ENCODE peak calls at places on chromosomes 1 and 21, in four cellular contexts. One of them, this sample, is unnamed.

GRCh38 chr1:151372411-151372934 is at the start of gene SELENBP1:
- DNase-seq in HL-60: no peak
- DNase-seq in GM12878: no peak
- DNase-seq in K562: peak; percentile 77
- DNase-seq in this sample: no peak

GRCh38 chr1:121417289-121417955 is 232.6 kb downstream of the SRGAP2C start:
- DNase-seq in K562: no peak
- DNase-seq in GM12878: no peak
- DNase-seq in HL-60: no peak
- DNase-seq in this sample: no peak

GRCh38 chr1:29975036-29975694 is 738.8 kb downstream of the PTPRU start:
- DNase-seq in HL-60: no peak
- DNase-seq in K562: peak; percentile 50
- DNase-seq in GM12878: no peak
- DNase-seq in this sample: no peak

GRCh38 chr1:194289569-194290266 is 1103.3 kb upstream of the B3GALT2 start:
- DNase-seq in K562: no peak
- DNase-seq in GM12878: peak; percentile 39
- DNase-seq in HL-60: peak; percentile 27
- DNase-seq in this sample: no peak

GRCh38 chr1:235960799-235961198 is 94.1 kb upstream of the LYST start:
- DNase-seq in K562: no peak
- DNase-seq in GM12878: no peak
- DNase-seq in HL-60: no peak
- DNase-seq in this sample: no peak

GRCh38 chr1:5819391-5820025 is 172.7 kb downstream of the NPHP4 start:
- DNase-seq in K562: no peak
- DNase-seq in GM12878: no peak
- DNase-seq in HL-60: no peak
- DNase-seq in this sample: no peak

GRCh38 chr1:53376742-53377437 is 49.0 kb upstream of the LRP8 start:
- DNase-seq in HL-60: no peak
- DNase-seq in GM12878: no peak
- DNase-seq in K562: no peak
- DNase-seq in this sample: no peak

GRCh38 chr1:53851571-53852282 is 13.6 kb upstream of the NDC1 start:
- DNase-seq in GM12878: no peak
- DNase-seq in K562: no peak
- DNase-seq in HL-60: no peak
- DNase-seq in this sample: no peak

GRCh38 chr1:198889102-198889501 is 250.3 kb downstream of the PTPRC start:
- DNase-seq in HL-60: no peak
- DNase-seq in GM12878: no peak
- DNase-seq in K562: no peak
- DNase-seq in this sample: no peak

GRCh38 chr1:2314803-2315710 is 76.3 kb downstream of the MORN1 start:
- DNase-seq in HL-60: no peak
- DNase-seq in GM12878: no peak
- DNase-seq in K562: peak; percentile 96
- DNase-seq in this sample: peak; percentile 97

GRCh38 chr1:156143765-156144489 is 9.5 kb upstream of the SEMA4A start:
- DNase-seq in HL-60: no peak
- DNase-seq in K562: no peak
- DNase-seq in GM12878: no peak
- DNase-seq in this sample: no peak

GRCh38 chr1:117347907-117348306 is 19.3 kb upstream of the MAN1A2 start:
- DNase-seq in K562: no peak
- DNase-seq in HL-60: no peak
- DNase-seq in GM12878: no peak
- DNase-seq in this sample: no peak

GRCh38 chr1:95023399-95024050 is 49.2 kb downstream of the ALG14 start:
- DNase-seq in K562: no peak
- DNase-seq in HL-60: no peak
- DNase-seq in GM12878: no peak
- DNase-seq in this sample: no peak

GRCh38 chr1:151238467-151238739 is 16.1 kb upstream of the PSMD4 start:
- DNase-seq in GM12878: no peak
- DNase-seq in HL-60: no peak
- DNase-seq in K562: no peak
- DNase-seq in this sample: no peak

GRCh38 chr1:25253911-25254310 is 6.7 kb upstream of the RSRP1 start:
- DNase-seq in GM12878: no peak
- DNase-seq in HL-60: no peak
- DNase-seq in K562: no peak
- DNase-seq in this sample: no peak

GRCh38 chr1:43993206-43993914 is 2.0 kb downstream of the CCDC24 start:
- DNase-seq in K562: no peak
- DNase-seq in GM12878: no peak
- DNase-seq in HL-60: no peak
- DNase-seq in this sample: no peak

GRCh38 chr1:18282851-18283600 is 175.4 kb downstream of the IGSF21 start:
- DNase-seq in K562: peak; percentile 17
- DNase-seq in GM12878: peak; percentile 34
- DNase-seq in HL-60: no peak
- DNase-seq in this sample: no peak

GRCh38 chr1:3584915-3585314 is 26.4 kb downstream of the MEGF6 start:
- DNase-seq in K562: no peak
- DNase-seq in HL-60: no peak
- DNase-seq in GM12878: no peak
- DNase-seq in this sample: no peak

GRCh38 chr1:115324649-115325420 is 13.2 kb downstream of the NGF start:
- DNase-seq in K562: no peak
- DNase-seq in HL-60: no peak
- DNase-seq in GM12878: no peak
- DNase-seq in this sample: no peak

GRCh38 chr1:203167026-203167912 is 8.4 kb downstream of the MYBPH start:
- DNase-seq in K562: no peak
- DNase-seq in GM12878: no peak
- DNase-seq in HL-60: no peak
- DNase-seq in this sample: no peak

GRCh38 chr1:178061632-178062031 is 32.3 kb upstream of the RASAL2 start:
- DNase-seq in GM12878: no peak
- DNase-seq in HL-60: no peak
- DNase-seq in K562: no peak
- DNase-seq in this sample: no peak

GRCh38 chr1:28078262-28078661 is 10.1 kb downstream of the EYA3 start:
- DNase-seq in K562: no peak
- DNase-seq in GM12878: no peak
- DNase-seq in HL-60: no peak
- DNase-seq in this sample: no peak

GRCh38 chr1:22044690-22045420 is 7.7 kb upstream of the CDC42 start:
- DNase-seq in HL-60: no peak
- DNase-seq in GM12878: no peak
- DNase-seq in K562: no peak
- DNase-seq in this sample: no peak

GRCh38 chr1:68363346-68363745 is 86.4 kb downstream of the RPE65 start:
- DNase-seq in K562: no peak
- DNase-seq in HL-60: no peak
- DNase-seq in GM12878: no peak
- DNase-seq in this sample: no peak

GRCh38 chr1:20411196-20411980 is 74.6 kb downstream of the CAMK2N1 start:
- DNase-seq in K562: no peak
- DNase-seq in GM12878: no peak
- DNase-seq in HL-60: no peak
- DNase-seq in this sample: no peak

DNA sequence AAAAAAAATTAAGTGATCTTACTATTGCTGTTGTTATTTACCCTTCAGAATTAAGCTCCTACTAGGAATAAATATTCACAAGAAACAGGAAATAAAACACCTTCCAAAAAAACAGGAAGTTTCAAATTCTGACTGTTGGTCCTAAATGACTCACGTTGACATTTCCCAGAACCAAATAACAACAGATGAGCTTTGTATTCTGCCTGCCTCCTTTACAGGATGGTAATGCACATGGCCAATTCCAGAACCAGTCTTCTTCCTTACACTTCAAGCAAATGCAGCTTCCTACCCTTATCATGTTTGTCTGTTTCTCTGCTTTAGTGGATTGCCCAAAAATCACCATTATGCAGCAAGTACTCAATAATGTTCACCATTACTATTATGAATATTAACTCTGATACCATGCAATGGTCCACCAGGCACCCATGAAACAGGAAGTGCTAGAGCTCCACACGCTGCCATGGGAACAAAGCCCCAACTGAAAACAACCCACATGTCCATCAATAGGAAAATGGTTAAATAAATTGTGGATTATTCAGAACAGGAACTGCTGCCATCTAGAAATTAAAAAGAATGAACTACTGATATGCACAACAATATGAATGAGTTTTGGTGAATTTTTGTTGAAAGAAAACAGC is 8.9 kb downstream of the CASP9 start:
- DNase-seq in K562: no peak
- DNase-seq in HL-60: peak; percentile 13
- DNase-seq in GM12878: no peak
- DNase-seq in this sample: no peak
- TF ChIP-seq SPI1 in K562: peak; percentile 94
- TF ChIP-seq SPI1 in HL-60: peak; percentile 74
- TF ChIP-seq SPI1 in GM12878: peak; percentile 78
- TF ChIP-seq SPI1 in this sample: peak; percentile 82

GRCh38 chr1:161848676-161849075 is 82.6 kb downstream of the ATF6 start:
- DNase-seq in HL-60: no peak
- DNase-seq in K562: no peak
- DNase-seq in GM12878: no peak
- DNase-seq in this sample: no peak
- TF ChIP-seq SPI1 in HL-60: no peak
- TF ChIP-seq SPI1 in K562: no peak
- TF ChIP-seq SPI1 in GM12878: no peak
- TF ChIP-seq SPI1 in this sample: no peak

GRCh38 chr1:64471218-64471719 is 1.3 kb downstream of the CACHD1 start:
- DNase-seq in K562: no peak
- DNase-seq in HL-60: no peak
- DNase-seq in GM12878: no peak
- DNase-seq in this sample: no peak
- TF ChIP-seq SPI1 in K562: no peak
- TF ChIP-seq SPI1 in HL-60: no peak
- TF ChIP-seq SPI1 in GM12878: no peak
- TF ChIP-seq SPI1 in this sample: no peak

GRCh38 chr21:38831526-38832467 is 26.1 kb downstream of the ETS2 start:
- DNase-seq in K562: no peak
- DNase-seq in GM12878: peak; percentile 40
- DNase-seq in HL-60: peak; percentile 97
- DNase-seq in this sample: peak; percentile 35
- TF ChIP-seq SPI1 in K562: no peak
- TF ChIP-seq SPI1 in GM12878: no peak
- TF ChIP-seq SPI1 in HL-60: no peak
- TF ChIP-seq SPI1 in this sample: no peak

DNA sequence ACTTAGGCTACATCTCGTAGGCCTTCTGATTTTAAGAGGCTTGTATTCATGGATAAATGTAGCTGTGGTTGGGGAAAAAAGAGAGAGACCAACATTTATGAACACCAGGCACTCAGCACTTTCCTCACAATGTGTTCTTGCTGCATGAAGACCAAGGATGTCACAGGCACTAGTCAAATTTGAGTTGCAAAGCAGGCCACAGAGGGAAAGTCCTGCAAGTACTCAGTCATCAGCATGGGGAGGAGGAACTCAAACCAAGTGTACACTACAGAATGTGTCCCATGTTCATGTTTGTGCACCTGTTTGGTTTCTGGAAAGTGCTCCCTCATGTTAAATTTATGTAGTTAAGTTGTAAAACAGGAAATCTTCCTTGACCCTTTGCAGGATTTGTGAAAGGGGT is 8.7 kb upstream of the MAP3K7CL start:
- DNase-seq in GM12878: peak; percentile 66
- DNase-seq in HL-60: no peak
- DNase-seq in K562: no peak
- DNase-seq in this sample: no peak
- TF ChIP-seq SPI1 in GM12878: no peak
- TF ChIP-seq SPI1 in HL-60: no peak
- TF ChIP-seq SPI1 in K562: no peak
- TF ChIP-seq SPI1 in this sample: peak; percentile 40

DNA sequence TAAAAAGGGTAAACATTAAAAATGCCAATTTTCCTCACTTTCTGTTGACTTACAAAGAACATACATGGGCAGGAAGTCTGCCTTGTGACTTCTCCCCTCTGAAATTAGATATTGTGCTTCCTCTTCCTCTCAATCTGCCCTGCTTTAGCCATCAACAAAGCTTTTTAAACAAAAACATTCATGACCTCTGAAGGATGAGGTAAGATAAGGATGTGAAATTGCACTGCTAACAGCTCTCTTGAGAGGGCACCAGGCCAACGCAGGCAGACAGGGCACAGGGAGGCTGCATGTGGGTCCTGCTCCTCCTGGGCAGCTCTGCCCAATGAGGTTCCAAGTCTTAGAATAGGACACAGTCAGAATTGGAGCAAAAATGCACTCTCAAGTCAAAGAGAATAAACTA is 62.1 kb downstream of the DEGS1 start:
- DNase-seq in HL-60: peak; percentile 77
- DNase-seq in K562: no peak
- DNase-seq in GM12878: peak; percentile 33
- DNase-seq in this sample: peak; percentile 12
- TF ChIP-seq SPI1 in HL-60: peak; percentile 77
- TF ChIP-seq SPI1 in K562: no peak
- TF ChIP-seq SPI1 in GM12878: peak; percentile 36
- TF ChIP-seq SPI1 in this sample: peak; percentile 56

GRCh38 chr1:32549601-32550000 is 10.4 kb downstream of the ZBTB8A start:
- DNase-seq in GM12878: no peak
- DNase-seq in K562: no peak
- DNase-seq in HL-60: no peak
- DNase-seq in this sample: no peak
- TF ChIP-seq SPI1 in GM12878: no peak
- TF ChIP-seq SPI1 in K562: no peak
- TF ChIP-seq SPI1 in HL-60: no peak
- TF ChIP-seq SPI1 in this sample: no peak